ENCODE peak calls at places on chromosome 19, in five cellular contexts. One of them, this sample, is unnamed. For H3K9me3, the result is how much of the 10 kb centered on the place peaks cover.

GRCh38 chr19:54339646-54340358 is 840 bp upstream of the LILRA4 start:
- DNase-seq in PC-3: no peak
- DNase-seq in DND-41: no peak
- DNase-seq in neural progenitor cell: no peak
- DNase-seq in heart right ventricle: no peak
- DNase-seq in this sample: no peak

GRCh38 chr19:38801359-38802095 is 11.2 kb downstream of the LGALS4 start:
- DNase-seq in PC-3: no peak
- DNase-seq in DND-41: no peak
- DNase-seq in neural progenitor cell: no peak
- DNase-seq in heart right ventricle: no peak
- DNase-seq in this sample: no peak

GRCh38 chr19:55255618-55256423 is 3.0 kb downstream of the PPP6R1 start:
- DNase-seq in PC-3: peak
- DNase-seq in DND-41: peak
- DNase-seq in neural progenitor cell: no peak
- DNase-seq in heart right ventricle: no peak
- DNase-seq in this sample: peak

GRCh38 chr19:16062789-16063188 is 13.5 kb upstream of the TPM4 start:
- DNase-seq in PC-3: peak
- DNase-seq in DND-41: peak
- DNase-seq in neural progenitor cell: peak
- DNase-seq in heart right ventricle: peak
- DNase-seq in this sample: peak

GRCh38 chr19:4337906-4338440 is 654 bp downstream of the STAP2 start:
- DNase-seq in PC-3: peak
- DNase-seq in DND-41: no peak
- DNase-seq in neural progenitor cell: peak
- DNase-seq in heart right ventricle: no peak
- DNase-seq in this sample: no peak

GRCh38 chr19:4974855-4975469 is 6.0 kb downstream of the KDM4B start:
- DNase-seq in PC-3: no peak
- DNase-seq in DND-41: no peak
- DNase-seq in neural progenitor cell: no peak
- DNase-seq in heart right ventricle: no peak
- DNase-seq in this sample: no peak

GRCh38 chr19:4806384-4806783 is 14.8 kb downstream of the FEM1A start:
- DNase-seq in PC-3: no peak
- DNase-seq in DND-41: no peak
- DNase-seq in neural progenitor cell: no peak
- DNase-seq in heart right ventricle: no peak
- DNase-seq in this sample: no peak

GRCh38 chr19:19064098-19064722 is 416 bp downstream of the SLC25A42 start:
- DNase-seq in PC-3: no peak
- DNase-seq in DND-41: no peak
- DNase-seq in neural progenitor cell: no peak
- DNase-seq in heart right ventricle: no peak
- DNase-seq in this sample: no peak

GRCh38 chr19:6007866-6008265 is 29.9 kb upstream of the RANBP3 start:
- DNase-seq in PC-3: no peak
- DNase-seq in DND-41: no peak
- DNase-seq in neural progenitor cell: no peak
- DNase-seq in heart right ventricle: no peak
- DNase-seq in this sample: no peak

GRCh38 chr19:54674021-54674617 is 11.3 kb downstream of the LILRB4 start:
- DNase-seq in PC-3: peak
- DNase-seq in DND-41: peak
- DNase-seq in neural progenitor cell: peak
- DNase-seq in heart right ventricle: no peak
- DNase-seq in this sample: no peak

GRCh38 chr19:27972291-27973040 is 1240.5 kb downstream of the UQCRFS1 start:
- DNase-seq in PC-3: peak
- DNase-seq in DND-41: no peak
- DNase-seq in neural progenitor cell: no peak
- DNase-seq in heart right ventricle: no peak
- DNase-seq in this sample: no peak

GRCh38 chr19:55620410-55620809 is 4.0 kb downstream of the ZNF784 start:
- DNase-seq in PC-3: no peak
- DNase-seq in DND-41: peak
- DNase-seq in neural progenitor cell: no peak
- DNase-seq in heart right ventricle: no peak
- DNase-seq in this sample: no peak

DNA sequence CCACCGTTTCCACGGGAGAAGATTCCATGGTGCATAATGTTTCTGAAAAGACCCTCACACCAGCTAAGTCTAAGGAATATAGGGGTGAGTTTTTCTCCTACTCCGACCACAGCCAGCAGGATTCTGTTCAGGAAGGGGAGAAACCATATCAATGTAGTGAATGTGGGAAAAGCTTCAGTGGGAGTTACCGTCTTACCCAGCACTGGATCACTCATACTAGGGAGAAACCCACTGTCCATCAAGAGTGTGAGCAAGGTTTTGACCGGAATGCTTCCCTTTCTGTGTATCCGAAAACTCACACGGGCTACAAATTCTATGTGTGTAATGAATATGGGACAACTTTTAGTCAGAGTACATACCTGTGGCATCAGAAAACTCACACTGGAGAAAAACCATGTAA is 19.1 kb downstream of the ZNF473 start:
- DNase-seq in PC-3: no peak
- DNase-seq in DND-41: no peak
- DNase-seq in neural progenitor cell: no peak
- DNase-seq in heart right ventricle: no peak
- DNase-seq in this sample: no peak
- H3K9me3 ChIP-seq in PC-3: under half
- H3K9me3 ChIP-seq in DND-41: under half
- H3K9me3 ChIP-seq in neural progenitor cell: under half
- H3K9me3 ChIP-seq in heart right ventricle: under half
- H3K9me3 ChIP-seq in this sample: under half

GRCh38 chr19:45456500-45456815 is 11.3 kb upstream of the FOSB start:
- DNase-seq in PC-3: no peak
- DNase-seq in DND-41: no peak
- DNase-seq in neural progenitor cell: no peak
- DNase-seq in heart right ventricle: no peak
- DNase-seq in this sample: no peak
- H3K27ac ChIP-seq in PC-3: peak
- H3K27ac ChIP-seq in DND-41: no peak
- H3K27ac ChIP-seq in neural progenitor cell: no peak
- H3K27ac ChIP-seq in heart right ventricle: peak
- H3K27ac ChIP-seq in this sample: peak

DNA sequence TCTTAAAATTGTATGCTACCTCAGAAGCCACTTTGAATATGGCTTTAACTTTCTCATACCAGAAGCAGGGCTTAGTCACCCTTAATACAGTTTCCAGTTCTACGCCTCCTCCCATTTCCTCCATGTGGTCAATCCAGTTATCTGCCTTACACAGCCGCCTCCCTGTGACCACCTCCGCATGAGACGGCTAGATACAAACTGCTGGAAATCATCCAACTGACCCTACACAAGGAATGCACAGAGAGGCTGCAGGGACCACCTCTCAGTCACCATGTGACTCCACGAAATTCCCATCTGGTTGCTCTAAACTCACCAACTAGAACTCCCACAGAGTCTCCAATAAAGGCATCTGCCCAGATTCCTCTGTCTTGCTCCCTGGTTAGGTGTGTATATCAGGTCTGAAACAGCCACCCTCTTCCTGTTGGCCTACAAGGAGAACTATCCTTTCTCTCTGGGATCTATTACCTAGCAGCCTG is 6.8 kb downstream of the ZNF564 start:
- DNase-seq in PC-3: no peak
- DNase-seq in DND-41: no peak
- DNase-seq in neural progenitor cell: no peak
- DNase-seq in heart right ventricle: no peak
- DNase-seq in this sample: no peak
- H3K9me3 ChIP-seq in PC-3: under half
- H3K9me3 ChIP-seq in DND-41: under half
- H3K9me3 ChIP-seq in neural progenitor cell: under half
- H3K9me3 ChIP-seq in heart right ventricle: under half
- H3K9me3 ChIP-seq in this sample: under half

GRCh38 chr19:10207026-10207425 is 12.3 kb upstream of the DNMT1 start:
- DNase-seq in PC-3: no peak
- DNase-seq in DND-41: peak
- DNase-seq in neural progenitor cell: no peak
- DNase-seq in heart right ventricle: no peak
- DNase-seq in this sample: no peak
- H3K27ac ChIP-seq in PC-3: no peak
- H3K27ac ChIP-seq in DND-41: no peak
- H3K27ac ChIP-seq in neural progenitor cell: no peak
- H3K27ac ChIP-seq in heart right ventricle: no peak
- H3K27ac ChIP-seq in this sample: no peak

DNA sequence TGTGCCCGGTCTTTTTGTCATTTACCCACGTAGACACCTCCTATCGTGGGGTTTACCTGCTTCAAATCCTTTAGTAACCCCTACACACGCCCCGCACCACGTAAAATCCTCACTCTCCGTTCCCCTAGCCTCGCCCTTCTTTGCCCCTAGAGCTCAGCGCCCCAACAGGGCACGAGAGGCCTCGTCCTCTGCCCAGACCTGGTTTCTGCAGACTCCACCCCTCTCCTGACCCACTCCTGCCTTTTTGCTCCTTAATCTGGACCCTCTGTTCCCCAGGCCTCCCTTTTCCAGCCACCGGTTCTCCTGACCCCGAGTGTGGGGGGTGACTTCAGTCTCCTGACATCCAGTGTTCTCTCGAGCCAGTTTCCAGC is 427 bp downstream of the ZNF528 start:
- DNase-seq in PC-3: no peak
- DNase-seq in DND-41: peak
- DNase-seq in neural progenitor cell: peak
- DNase-seq in heart right ventricle: peak
- DNase-seq in this sample: no peak
- H3K9me3 ChIP-seq in PC-3: under half
- H3K9me3 ChIP-seq in DND-41: under half
- H3K9me3 ChIP-seq in neural progenitor cell: under half
- H3K9me3 ChIP-seq in heart right ventricle: under half
- H3K9me3 ChIP-seq in this sample: under half

DNA sequence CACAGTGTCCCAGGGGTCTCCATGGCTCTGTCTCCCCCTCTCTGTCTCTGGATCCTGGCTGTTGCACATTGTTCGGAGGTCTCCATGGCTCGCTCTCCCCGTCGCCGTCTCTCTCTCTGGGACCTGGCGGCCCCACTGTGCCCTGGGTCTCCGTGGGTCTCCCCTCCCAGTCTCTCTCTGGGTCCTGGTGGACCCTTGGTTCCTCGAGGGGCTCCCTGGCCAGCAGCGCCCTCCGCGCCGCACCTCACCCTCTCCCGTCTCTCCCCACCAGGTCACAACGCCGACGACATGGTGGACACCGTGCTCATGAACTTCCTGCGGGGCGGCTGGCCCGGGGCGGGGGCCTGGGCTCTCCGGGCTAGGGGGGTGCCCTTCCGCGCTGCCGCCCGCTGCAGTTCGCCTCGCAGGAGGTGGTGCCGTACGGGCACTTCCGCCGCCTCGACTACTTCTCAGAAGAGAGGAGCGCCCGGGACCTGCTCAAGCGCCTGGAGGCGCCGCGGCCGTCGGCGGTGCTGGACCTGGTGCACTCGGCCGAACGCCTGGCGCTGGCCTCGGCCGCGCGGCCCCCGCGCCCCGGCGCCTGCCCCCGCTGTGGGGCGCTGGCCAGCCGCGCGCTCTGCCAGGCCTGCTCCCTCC is 29.1 kb downstream of the SIGLEC5 start:
- DNase-seq in PC-3: no peak
- DNase-seq in DND-41: no peak
- DNase-seq in neural progenitor cell: no peak
- DNase-seq in heart right ventricle: no peak
- DNase-seq in this sample: no peak
- H3K27ac ChIP-seq in PC-3: no peak
- H3K27ac ChIP-seq in DND-41: no peak
- H3K27ac ChIP-seq in neural progenitor cell: no peak
- H3K27ac ChIP-seq in heart right ventricle: no peak
- H3K27ac ChIP-seq in this sample: no peak

GRCh38 chr19:52028780-52029123 is 573 bp upstream of the ZNF614 start:
- DNase-seq in PC-3: peak
- DNase-seq in DND-41: no peak
- DNase-seq in neural progenitor cell: no peak
- DNase-seq in heart right ventricle: no peak
- DNase-seq in this sample: no peak

GRCh38 chr19:52039169-52039568 is 9.5 kb downstream of the ZNF432 start:
- DNase-seq in PC-3: no peak
- DNase-seq in DND-41: no peak
- DNase-seq in neural progenitor cell: no peak
- DNase-seq in heart right ventricle: no peak
- DNase-seq in this sample: no peak

GRCh38 chr19:52028027-52028779 is at the start of gene ZNF614:
- DNase-seq in PC-3: peak
- DNase-seq in DND-41: peak
- DNase-seq in neural progenitor cell: peak
- DNase-seq in heart right ventricle: peak
- DNase-seq in this sample: peak

DNA sequence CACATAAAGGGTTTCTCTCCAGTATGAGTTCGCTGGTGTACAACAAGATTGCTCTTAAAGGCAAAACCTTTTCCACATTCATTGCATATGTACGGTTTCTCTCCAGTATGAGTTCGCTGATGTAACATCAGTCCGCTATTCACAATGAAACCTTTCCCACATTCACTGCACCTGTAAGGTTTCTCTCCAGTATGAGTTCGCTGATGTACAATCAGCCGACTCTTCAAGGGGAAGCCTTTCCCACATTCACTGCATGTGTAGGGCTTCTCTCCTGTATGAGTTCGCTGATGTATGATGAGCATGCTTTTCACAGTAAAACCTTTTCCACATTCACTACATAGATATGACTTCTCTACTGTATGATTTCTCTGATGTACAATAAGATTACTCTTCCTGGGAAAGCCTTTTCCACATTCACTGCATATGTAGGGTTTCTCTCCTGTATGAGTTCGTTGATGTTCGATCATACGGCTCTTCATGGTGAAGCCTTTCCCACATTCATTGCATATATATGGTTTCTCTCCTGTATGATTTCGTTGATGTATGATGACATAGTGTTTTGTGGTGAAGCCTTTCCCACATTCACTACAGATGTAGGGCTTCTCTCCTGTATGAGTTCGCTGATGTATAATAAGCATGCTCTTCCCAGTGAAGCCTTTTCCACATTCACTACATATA is 6.0 kb upstream of the ZNF614 start:
- DNase-seq in PC-3: no peak
- DNase-seq in DND-41: no peak
- DNase-seq in neural progenitor cell: no peak
- DNase-seq in heart right ventricle: no peak
- DNase-seq in this sample: no peak
- H3K9me3 ChIP-seq in PC-3: half or more
- H3K9me3 ChIP-seq in DND-41: half or more
- H3K9me3 ChIP-seq in neural progenitor cell: under half
- H3K9me3 ChIP-seq in heart right ventricle: half or more
- H3K9me3 ChIP-seq in this sample: half or more

GRCh38 chr19:35545001-35545854 is at the start of gene TMEM147:
- DNase-seq in PC-3: peak
- DNase-seq in DND-41: peak
- DNase-seq in neural progenitor cell: peak
- DNase-seq in heart right ventricle: peak
- DNase-seq in this sample: peak

GRCh38 chr19:35546532-35546931 is 1.1 kb downstream of the TMEM147 start:
- DNase-seq in PC-3: no peak
- DNase-seq in DND-41: no peak
- DNase-seq in neural progenitor cell: no peak
- DNase-seq in heart right ventricle: no peak
- DNase-seq in this sample: no peak

GRCh38 chr19:35543280-35544109 is 1.9 kb upstream of the TMEM147 start:
- DNase-seq in PC-3: no peak
- DNase-seq in DND-41: no peak
- DNase-seq in neural progenitor cell: no peak
- DNase-seq in heart right ventricle: no peak
- DNase-seq in this sample: no peak

GRCh38 chr19:35544110-35544802 is 1.2 kb upstream of the TMEM147 start:
- DNase-seq in PC-3: no peak
- DNase-seq in DND-41: no peak
- DNase-seq in neural progenitor cell: no peak
- DNase-seq in heart right ventricle: no peak
- DNase-seq in this sample: no peak

GRCh38 chr19:35545855-35546381 is 492 bp downstream of the TMEM147 start:
- DNase-seq in PC-3: peak
- DNase-seq in DND-41: peak
- DNase-seq in neural progenitor cell: no peak
- DNase-seq in heart right ventricle: peak
- DNase-seq in this sample: peak
- H3K27ac ChIP-seq in PC-3: peak
- H3K27ac ChIP-seq in DND-41: peak
- H3K27ac ChIP-seq in neural progenitor cell: no peak
- H3K27ac ChIP-seq in heart right ventricle: peak
- H3K27ac ChIP-seq in this sample: peak